ENCODE peak calls at places on chromosomes 13 and 19, in five cellular contexts. R is CD8-positive, alpha-beta memory T cell; S is activated T-cell treated with anti-CD3 and anti-CD28 coated beads for 48 hours; N is H7; B is mammary epithelial cell. W is an unnamed sample.
A peak's percentile ranks its signal among the peaks of the same experiment; 100 is the strongest.

GRCh38 chr19:926595-927043 is 784 bp downstream of the ARID3A start:
- DNase-seq in N (peak; percentile 87), B (no peak), S (peak; percentile 55), R (no peak), W (no peak)

GRCh38 chr13:51156666-51157065 is 45.6 kb upstream of the C13orf42 start:
- DNase-seq in S (no peak), B (no peak), N (no peak), R (no peak), W (no peak)

GRCh38 chr19:49921871-49922755 is 6.9 kb upstream of the ATF5 start:
- DNase-seq in B (peak; percentile 50), R (no peak), N (peak; percentile 61), S (no peak), W (no peak)

GRCh38 chr19:4233282-4233853 is 4.0 kb downstream of the EBI3 start:
- DNase-seq in B (no peak), R (peak; percentile 28), N (peak; percentile 92), S (peak; percentile 74), W (peak; percentile 77)

GRCh38 chr13:114110091-114110829 is 22.2 kb downstream of the RASA3 start:
- DNase-seq in R (peak; percentile 85), S (peak; percentile 63), B (no peak), N (peak; percentile 90), W (peak; percentile 59)

GRCh38 chr13:80787604-80788003 is 446.7 kb upstream of the SPRY2 start:
- DNase-seq in B (no peak), R (no peak), S (no peak), N (no peak), W (no peak)

GRCh38 chr13:27954406-27954851 is 14.7 kb downstream of the CDX2 start:
- DNase-seq in N (peak; percentile 82), R (no peak), B (no peak), S (no peak), W (peak; percentile 56)

GRCh38 chr13:75871059-75871458 is 234.9 kb downstream of the LMO7 start:
- DNase-seq in R (no peak), S (no peak), B (no peak), N (no peak), W (no peak)

GRCh38 chr19:12785431-12786011 is 5.8 kb upstream of the JUNB start:
- DNase-seq in N (no peak), R (no peak), B (no peak), S (no peak), W (no peak)

GRCh38 chr13:44052843-44053607 is 173.3 kb downstream of the LACC1 start:
- DNase-seq in S (no peak), B (no peak), N (no peak), R (no peak), W (peak; percentile 18)

GRCh38 chr19:15195381-15195964 is 5.3 kb downstream of the NOTCH3 start:
- DNase-seq in B (peak; percentile 80), S (no peak), N (peak; percentile 96), R (no peak), W (peak; percentile 89)

GRCh38 chr19:4660181-4660791 is 9.9 kb downstream of the MYDGF start:
- DNase-seq in R (no peak), S (no peak), B (no peak), N (peak; percentile 83), W (peak; percentile 80)

GRCh38 chr13:45121421-45121820 is 1.1 kb downstream of the GTF2F2 start:
- DNase-seq in N (no peak), R (no peak), S (no peak), B (peak; percentile 43), W (no peak)

GRCh38 chr19:335072-335471 is 9.5 kb downstream of the MIER2 start:
- DNase-seq in R (no peak), S (no peak), N (peak; percentile 32), B (no peak), W (no peak)

GRCh38 chr13:40651866-40652587 is 14.4 kb downstream of the FOXO1 start:
- DNase-seq in R (no peak), B (no peak), N (no peak), S (no peak), W (no peak)

GRCh38 chr13:31048521-31048920 is 113.2 kb downstream of the HSPH1 start:
- DNase-seq in R (no peak), N (no peak), S (no peak), B (no peak), W (peak; percentile 31)

GRCh38 chr19:18464646-18465045 is 26.7 kb upstream of the ISYNA1 start:
- DNase-seq in S (no peak), N (no peak), R (no peak), B (no peak), W (no peak)

GRCh38 chr13:40770609-40770933 is 419 bp downstream of the MRPS31 start:
- DNase-seq in N (no peak), B (no peak), R (no peak), S (no peak), W (no peak)

GRCh38 chr19:3458595-3459284 is 21.6 kb downstream of the SMIM24 start:
- DNase-seq in R (no peak), N (peak; percentile 88), B (no peak), S (no peak), W (peak; percentile 73)

GRCh38 chr13:90545070-90545840 is 802.2 kb upstream of the MIR17HG start:
- DNase-seq in S (no peak), B (peak; percentile 41), R (no peak), N (no peak), W (no peak)

GRCh38 chr13:74444161-74444571 is 310.0 kb upstream of the KLF12 start:
- DNase-seq in N (no peak), R (no peak), B (peak; percentile 86), S (no peak), W (no peak)